ENCODE peak calls at places on chromosomes 1 and 21, in ten cellular contexts. One of them, this sample, is unnamed.

GRCh38 chr1:110675060-110675791 is 486 bp upstream of the KCNA3 start:
- DNase-seq in Panc1: no peak
- DNase-seq in IMR-90: no peak
- DNase-seq in heart right ventricle: peak; percentile 5
- DNase-seq in ovary: peak; percentile 21
- DNase-seq in lung: no peak
- DNase-seq in cardiac muscle cell: no peak
- DNase-seq in HCT116: no peak
- DNase-seq in neuronal stem cell: peak; percentile 11
- DNase-seq in GM23248: no peak
- DNase-seq in this sample: no peak

GRCh38 chr1:2861988-2862430 is 60.5 kb upstream of the TTC34 start:
- DNase-seq in Panc1: no peak
- DNase-seq in IMR-90: no peak
- DNase-seq in heart right ventricle: no peak
- DNase-seq in ovary: no peak
- DNase-seq in lung: no peak
- DNase-seq in cardiac muscle cell: no peak
- DNase-seq in HCT116: no peak
- DNase-seq in neuronal stem cell: no peak
- DNase-seq in GM23248: no peak
- DNase-seq in this sample: no peak

GRCh38 chr21:45086342-45086958 is 12.1 kb downstream of the ADARB1 start:
- DNase-seq in Panc1: no peak
- DNase-seq in IMR-90: no peak
- DNase-seq in heart right ventricle: no peak
- DNase-seq in ovary: no peak
- DNase-seq in lung: no peak
- DNase-seq in cardiac muscle cell: no peak
- DNase-seq in HCT116: no peak
- DNase-seq in neuronal stem cell: no peak
- DNase-seq in GM23248: no peak
- DNase-seq in this sample: no peak

GRCh38 chr21:42238185-42238934 is 19.4 kb downstream of the ABCG1 start:
- DNase-seq in Panc1: no peak
- DNase-seq in IMR-90: no peak
- DNase-seq in heart right ventricle: no peak
- DNase-seq in ovary: no peak
- DNase-seq in lung: no peak
- DNase-seq in cardiac muscle cell: no peak
- DNase-seq in HCT116: no peak
- DNase-seq in neuronal stem cell: no peak
- DNase-seq in GM23248: no peak
- DNase-seq in this sample: no peak

GRCh38 chr1:174005032-174005431 is 17.1 kb downstream of the RC3H1 start:
- DNase-seq in Panc1: no peak
- DNase-seq in IMR-90: peak; percentile 34
- DNase-seq in heart right ventricle: peak; percentile 38
- DNase-seq in ovary: no peak
- DNase-seq in lung: no peak
- DNase-seq in cardiac muscle cell: peak; percentile 75
- DNase-seq in HCT116: no peak
- DNase-seq in neuronal stem cell: no peak
- DNase-seq in GM23248: peak; percentile 75
- DNase-seq in this sample: no peak

GRCh38 chr1:116737855-116738318 is 16.3 kb upstream of the CD2 start:
- DNase-seq in Panc1: no peak
- DNase-seq in IMR-90: no peak
- DNase-seq in heart right ventricle: no peak
- DNase-seq in ovary: no peak
- DNase-seq in lung: no peak
- DNase-seq in cardiac muscle cell: no peak
- DNase-seq in HCT116: no peak
- DNase-seq in neuronal stem cell: no peak
- DNase-seq in GM23248: no peak
- DNase-seq in this sample: no peak

GRCh38 chr21:35905973-35906357 is 154.4 kb downstream of the SETD4 start:
- DNase-seq in Panc1: no peak
- DNase-seq in IMR-90: no peak
- DNase-seq in heart right ventricle: no peak
- DNase-seq in ovary: no peak
- DNase-seq in lung: no peak
- DNase-seq in cardiac muscle cell: no peak
- DNase-seq in HCT116: no peak
- DNase-seq in neuronal stem cell: no peak
- DNase-seq in GM23248: peak; percentile 41
- DNase-seq in this sample: no peak

GRCh38 chr1:111538343-111539035 is 35.1 kb upstream of the ADORA3 start:
- DNase-seq in Panc1: no peak
- DNase-seq in IMR-90: peak; percentile 76
- DNase-seq in heart right ventricle: no peak
- DNase-seq in ovary: no peak
- DNase-seq in lung: no peak
- DNase-seq in cardiac muscle cell: peak; percentile 68
- DNase-seq in HCT116: no peak
- DNase-seq in neuronal stem cell: no peak
- DNase-seq in GM23248: peak; percentile 76
- DNase-seq in this sample: no peak

GRCh38 chr1:230425252-230426061 is 675 bp downstream of the PGBD5 start:
- DNase-seq in Panc1: no peak
- DNase-seq in IMR-90: no peak
- DNase-seq in heart right ventricle: no peak
- DNase-seq in ovary: no peak
- DNase-seq in lung: no peak
- DNase-seq in cardiac muscle cell: peak; percentile 10
- DNase-seq in HCT116: no peak
- DNase-seq in neuronal stem cell: no peak
- DNase-seq in GM23248: peak; percentile 48
- DNase-seq in this sample: no peak

GRCh38 chr1:169046671-169047070 is 59.8 kb upstream of the ATP1B1 start:
- DNase-seq in Panc1: no peak
- DNase-seq in IMR-90: no peak
- DNase-seq in heart right ventricle: no peak
- DNase-seq in ovary: no peak
- DNase-seq in lung: no peak
- DNase-seq in cardiac muscle cell: no peak
- DNase-seq in HCT116: no peak
- DNase-seq in neuronal stem cell: no peak
- DNase-seq in GM23248: no peak
- DNase-seq in this sample: no peak

GRCh38 chr1:40743860-40744259 is 39.7 kb upstream of the KCNQ4 start:
- DNase-seq in Panc1: no peak
- DNase-seq in IMR-90: no peak
- DNase-seq in heart right ventricle: no peak
- DNase-seq in ovary: no peak
- DNase-seq in lung: no peak
- DNase-seq in cardiac muscle cell: no peak
- DNase-seq in HCT116: no peak
- DNase-seq in neuronal stem cell: no peak
- DNase-seq in GM23248: no peak
- DNase-seq in this sample: no peak

GRCh38 chr1:40743452-40743851 is 40.1 kb upstream of the KCNQ4 start:
- DNase-seq in Panc1: no peak
- DNase-seq in IMR-90: no peak
- DNase-seq in heart right ventricle: no peak
- DNase-seq in ovary: no peak
- DNase-seq in lung: no peak
- DNase-seq in cardiac muscle cell: no peak
- DNase-seq in HCT116: no peak
- DNase-seq in neuronal stem cell: no peak
- DNase-seq in GM23248: no peak
- DNase-seq in this sample: no peak

GRCh38 chr1:40742363-40743061 is 41.1 kb upstream of the KCNQ4 start:
- DNase-seq in Panc1: no peak
- DNase-seq in IMR-90: no peak
- DNase-seq in heart right ventricle: no peak
- DNase-seq in ovary: no peak
- DNase-seq in lung: no peak
- DNase-seq in cardiac muscle cell: no peak
- DNase-seq in HCT116: no peak
- DNase-seq in neuronal stem cell: no peak
- DNase-seq in GM23248: peak; percentile 51
- DNase-seq in this sample: no peak

GRCh38 chr1:40746344-40747090 is 37.1 kb upstream of the KCNQ4 start:
- DNase-seq in Panc1: no peak
- DNase-seq in IMR-90: no peak
- DNase-seq in heart right ventricle: no peak
- DNase-seq in ovary: no peak
- DNase-seq in lung: no peak
- DNase-seq in cardiac muscle cell: no peak
- DNase-seq in HCT116: no peak
- DNase-seq in neuronal stem cell: no peak
- DNase-seq in GM23248: no peak
- DNase-seq in this sample: no peak

DNA sequence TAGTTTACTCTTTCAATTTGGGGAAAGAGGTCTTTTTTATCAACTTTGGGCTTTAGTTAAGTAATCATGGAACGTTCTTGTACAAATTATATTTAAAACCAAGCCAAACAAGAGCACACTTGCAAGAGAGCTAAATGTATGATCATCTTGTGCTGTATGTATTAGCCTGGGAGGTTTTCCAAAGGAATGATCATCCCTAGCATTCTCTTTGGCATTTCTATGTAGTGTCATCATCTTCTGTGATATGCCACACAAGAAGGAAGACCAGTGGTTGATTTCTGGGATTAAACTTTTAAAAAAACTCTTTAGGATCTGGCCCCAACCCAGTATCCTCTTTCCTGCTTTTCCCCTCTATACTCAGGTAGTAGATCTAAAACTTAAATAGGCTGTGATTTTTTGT is 38.4 kb upstream of the KCNQ4 start:
- DNase-seq in Panc1: no peak
- DNase-seq in IMR-90: peak; percentile 80
- DNase-seq in heart right ventricle: no peak
- DNase-seq in ovary: no peak
- DNase-seq in lung: no peak
- DNase-seq in cardiac muscle cell: peak; percentile 18
- DNase-seq in HCT116: no peak
- DNase-seq in neuronal stem cell: no peak
- DNase-seq in GM23248: peak; percentile 74
- DNase-seq in this sample: no peak
- H3K4me1 ChIP-seq in Panc1: peaks cover under 1% of the 10 kb centered on the region
- H3K4me1 ChIP-seq in IMR-90: no peaks in the 10 kb centered on the region
- H3K4me1 ChIP-seq in heart right ventricle: peaks cover 6% of the 10 kb centered on the region
- H3K4me1 ChIP-seq in ovary: peaks cover 2% of the 10 kb centered on the region
- H3K4me1 ChIP-seq in lung: peaks cover 2% of the 10 kb centered on the region
- H3K4me1 ChIP-seq in cardiac muscle cell: peaks cover 3% of the 10 kb centered on the region
- H3K4me1 ChIP-seq in HCT116: no peaks in the 10 kb centered on the region
- H3K4me1 ChIP-seq in neuronal stem cell: no peaks in the 10 kb centered on the region
- H3K4me1 ChIP-seq in GM23248: peaks cover 12% of the 10 kb centered on the region
- H3K4me1 ChIP-seq in this sample: no peaks in the 10 kb centered on the region

GRCh38 chr1:8662380-8663072 is 154.9 kb downstream of the RERE start:
- DNase-seq in Panc1: no peak
- DNase-seq in IMR-90: no peak
- DNase-seq in heart right ventricle: no peak
- DNase-seq in ovary: no peak
- DNase-seq in lung: no peak
- DNase-seq in cardiac muscle cell: no peak
- DNase-seq in HCT116: no peak
- DNase-seq in neuronal stem cell: no peak
- DNase-seq in GM23248: no peak
- DNase-seq in this sample: no peak

GRCh38 chr1:8660455-8660854 is 157.0 kb downstream of the RERE start:
- DNase-seq in Panc1: no peak
- DNase-seq in IMR-90: peak; percentile 94
- DNase-seq in heart right ventricle: peak; percentile 39
- DNase-seq in ovary: peak; percentile 34
- DNase-seq in lung: no peak
- DNase-seq in cardiac muscle cell: peak; percentile 90
- DNase-seq in HCT116: no peak
- DNase-seq in neuronal stem cell: no peak
- DNase-seq in GM23248: peak; percentile 96
- DNase-seq in this sample: no peak

GRCh38 chr1:8663915-8664331 is 153.5 kb downstream of the RERE start:
- DNase-seq in Panc1: no peak
- DNase-seq in IMR-90: peak; percentile 56
- DNase-seq in heart right ventricle: peak; percentile 42
- DNase-seq in ovary: peak; percentile 35
- DNase-seq in lung: no peak
- DNase-seq in cardiac muscle cell: peak; percentile 74
- DNase-seq in HCT116: no peak
- DNase-seq in neuronal stem cell: no peak
- DNase-seq in GM23248: peak; percentile 70
- DNase-seq in this sample: no peak

GRCh38 chr1:8663090-8663802 is 154.2 kb downstream of the RERE start:
- DNase-seq in Panc1: no peak
- DNase-seq in IMR-90: no peak
- DNase-seq in heart right ventricle: no peak
- DNase-seq in ovary: no peak
- DNase-seq in lung: no peak
- DNase-seq in cardiac muscle cell: peak; percentile 32
- DNase-seq in HCT116: no peak
- DNase-seq in neuronal stem cell: no peak
- DNase-seq in GM23248: peak; percentile 38
- DNase-seq in this sample: no peak

GRCh38 chr1:8661185-8662110 is 156.0 kb downstream of the RERE start:
- DNase-seq in Panc1: peak; percentile 79
- DNase-seq in IMR-90: peak; percentile 91
- DNase-seq in heart right ventricle: peak; percentile 64
- DNase-seq in ovary: peak; percentile 73
- DNase-seq in lung: no peak
- DNase-seq in cardiac muscle cell: peak; percentile 91
- DNase-seq in HCT116: no peak
- DNase-seq in neuronal stem cell: no peak
- DNase-seq in GM23248: peak; percentile 89
- DNase-seq in this sample: no peak
- H3K4me1 ChIP-seq in Panc1: peaks cover 62% of the 10 kb centered on the region
- H3K4me1 ChIP-seq in IMR-90: peaks cover 36% of the 10 kb centered on the region
- H3K4me1 ChIP-seq in heart right ventricle: peaks cover 20% of the 10 kb centered on the region
- H3K4me1 ChIP-seq in ovary: peaks cover 40% of the 10 kb centered on the region
- H3K4me1 ChIP-seq in lung: peaks cover 19% of the 10 kb centered on the region
- H3K4me1 ChIP-seq in cardiac muscle cell: peaks cover 55% of the 10 kb centered on the region
- H3K4me1 ChIP-seq in HCT116: no peaks in the 10 kb centered on the region
- H3K4me1 ChIP-seq in neuronal stem cell: peaks cover 16% of the 10 kb centered on the region
- H3K4me1 ChIP-seq in GM23248: peaks cover 53% of the 10 kb centered on the region
- H3K4me1 ChIP-seq in this sample: peaks cover 14% of the 10 kb centered on the region

DNA sequence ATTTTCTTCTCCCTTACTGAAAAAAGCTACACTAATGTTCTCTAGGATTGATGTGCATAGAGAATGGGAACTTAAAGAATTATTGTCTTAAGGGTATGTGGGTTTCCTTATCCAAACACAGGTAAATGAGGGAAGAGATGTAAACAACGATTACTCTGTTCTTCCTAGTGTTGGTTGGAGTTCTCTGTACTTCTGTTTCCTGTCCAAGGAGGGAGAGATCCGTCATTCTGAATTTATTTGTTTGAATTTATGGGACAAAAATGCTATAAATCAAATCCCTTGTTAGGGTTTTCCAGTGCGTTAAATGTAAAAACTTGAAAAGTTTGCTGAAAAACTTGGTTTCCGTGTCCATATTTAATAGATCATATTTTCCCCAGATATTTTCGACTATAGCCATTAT is 29.6 kb downstream of the LAMC1 start:
- DNase-seq in Panc1: no peak
- DNase-seq in IMR-90: no peak
- DNase-seq in heart right ventricle: no peak
- DNase-seq in ovary: no peak
- DNase-seq in lung: no peak
- DNase-seq in cardiac muscle cell: no peak
- DNase-seq in HCT116: no peak
- DNase-seq in neuronal stem cell: no peak
- DNase-seq in GM23248: no peak
- DNase-seq in this sample: no peak
- H3K4me1 ChIP-seq in Panc1: peaks cover 5% of the 10 kb centered on the region
- H3K4me1 ChIP-seq in IMR-90: peaks cover 3% of the 10 kb centered on the region
- H3K4me1 ChIP-seq in heart right ventricle: no peaks in the 10 kb centered on the region
- H3K4me1 ChIP-seq in ovary: peaks cover 5% of the 10 kb centered on the region
- H3K4me1 ChIP-seq in lung: peaks cover 5% of the 10 kb centered on the region
- H3K4me1 ChIP-seq in cardiac muscle cell: peaks cover under 1% of the 10 kb centered on the region
- H3K4me1 ChIP-seq in HCT116: no peaks in the 10 kb centered on the region
- H3K4me1 ChIP-seq in neuronal stem cell: peaks cover 1% of the 10 kb centered on the region
- H3K4me1 ChIP-seq in GM23248: peaks cover 23% of the 10 kb centered on the region
- H3K4me1 ChIP-seq in this sample: no peaks in the 10 kb centered on the region

GRCh38 chr1:26728645-26729044 is 32.8 kb downstream of the ARID1A start:
- DNase-seq in Panc1: no peak
- DNase-seq in IMR-90: no peak
- DNase-seq in heart right ventricle: no peak
- DNase-seq in ovary: no peak
- DNase-seq in lung: no peak
- DNase-seq in cardiac muscle cell: no peak
- DNase-seq in HCT116: no peak
- DNase-seq in neuronal stem cell: no peak
- DNase-seq in GM23248: no peak
- DNase-seq in this sample: no peak
- H3K4me1 ChIP-seq in Panc1: peaks cover 40% of the 10 kb centered on the region
- H3K4me1 ChIP-seq in IMR-90: peaks cover 32% of the 10 kb centered on the region
- H3K4me1 ChIP-seq in heart right ventricle: peaks cover 9% of the 10 kb centered on the region
- H3K4me1 ChIP-seq in ovary: peaks cover 14% of the 10 kb centered on the region
- H3K4me1 ChIP-seq in lung: peaks cover 11% of the 10 kb centered on the region
- H3K4me1 ChIP-seq in cardiac muscle cell: peaks cover 52% of the 10 kb centered on the region
- H3K4me1 ChIP-seq in HCT116: peaks cover 29% of the 10 kb centered on the region
- H3K4me1 ChIP-seq in neuronal stem cell: peaks cover 12% of the 10 kb centered on the region
- H3K4me1 ChIP-seq in GM23248: peaks cover 48% of the 10 kb centered on the region
- H3K4me1 ChIP-seq in this sample: peaks cover 5% of the 10 kb centered on the region